ENCODE peak calls at places on chromosome 12, in five cellular contexts. One of them, this sample, is unnamed.

GRCh38 chr12:91037301-91037700 is 20.5 kb downstream of the KERA start:
- DNase-seq in NCI-H2081: no peak
- DNase-seq in Peyer's patch: no peak
- DNase-seq in CD4-positive, CD25-positive, alpha-beta regulatory T cell: no peak
- DNase-seq in stimulated activated CD4-positive, alpha-beta T cell treated with anti-CD3 and anti-CD28 coated beads, Interleukin-2, amount 100 ng/mL, for 24 hours: no peak
- DNase-seq in this sample: no peak

GRCh38 chr12:126432780-126433179 is 1367.5 kb downstream of the AACS start:
- DNase-seq in NCI-H2081: no peak
- DNase-seq in Peyer's patch: no peak
- DNase-seq in CD4-positive, CD25-positive, alpha-beta regulatory T cell: no peak
- DNase-seq in stimulated activated CD4-positive, alpha-beta T cell treated with anti-CD3 and anti-CD28 coated beads, Interleukin-2, amount 100 ng/mL, for 24 hours: no peak
- DNase-seq in this sample: no peak

GRCh38 chr12:62866451-62867082 is 68.4 kb downstream of the PPM1H start:
- DNase-seq in NCI-H2081: no peak
- DNase-seq in Peyer's patch: no peak
- DNase-seq in CD4-positive, CD25-positive, alpha-beta regulatory T cell: no peak
- DNase-seq in stimulated activated CD4-positive, alpha-beta T cell treated with anti-CD3 and anti-CD28 coated beads, Interleukin-2, amount 100 ng/mL, for 24 hours: no peak
- DNase-seq in this sample: peak; percentile 22

GRCh38 chr12:62006076-62006732 is 254.0 kb upstream of the USP15 start:
- DNase-seq in NCI-H2081: peak; percentile 14
- DNase-seq in Peyer's patch: no peak
- DNase-seq in CD4-positive, CD25-positive, alpha-beta regulatory T cell: peak; percentile 26
- DNase-seq in stimulated activated CD4-positive, alpha-beta T cell treated with anti-CD3 and anti-CD28 coated beads, Interleukin-2, amount 100 ng/mL, for 24 hours: peak; percentile 9
- DNase-seq in this sample: peak; percentile 1

GRCh38 chr12:107396991-107397390 is 288.6 kb upstream of the PWP1 start:
- DNase-seq in NCI-H2081: no peak
- DNase-seq in Peyer's patch: no peak
- DNase-seq in CD4-positive, CD25-positive, alpha-beta regulatory T cell: no peak
- DNase-seq in stimulated activated CD4-positive, alpha-beta T cell treated with anti-CD3 and anti-CD28 coated beads, Interleukin-2, amount 100 ng/mL, for 24 hours: no peak
- DNase-seq in this sample: no peak

GRCh38 chr12:25236190-25236589 is 14.5 kb downstream of the KRAS start:
- DNase-seq in NCI-H2081: no peak
- DNase-seq in Peyer's patch: no peak
- DNase-seq in CD4-positive, CD25-positive, alpha-beta regulatory T cell: no peak
- DNase-seq in stimulated activated CD4-positive, alpha-beta T cell treated with anti-CD3 and anti-CD28 coated beads, Interleukin-2, amount 100 ng/mL, for 24 hours: no peak
- DNase-seq in this sample: no peak

GRCh38 chr12:50050410-50051280 is 6.8 kb upstream of the ASIC1 start:
- DNase-seq in NCI-H2081: no peak
- DNase-seq in Peyer's patch: no peak
- DNase-seq in CD4-positive, CD25-positive, alpha-beta regulatory T cell: no peak
- DNase-seq in stimulated activated CD4-positive, alpha-beta T cell treated with anti-CD3 and anti-CD28 coated beads, Interleukin-2, amount 100 ng/mL, for 24 hours: no peak
- DNase-seq in this sample: no peak

GRCh38 chr12:6106208-6106607 is 18.3 kb downstream of the VWF start:
- DNase-seq in NCI-H2081: no peak
- DNase-seq in Peyer's patch: no peak
- DNase-seq in CD4-positive, CD25-positive, alpha-beta regulatory T cell: no peak
- DNase-seq in stimulated activated CD4-positive, alpha-beta T cell treated with anti-CD3 and anti-CD28 coated beads, Interleukin-2, amount 100 ng/mL, for 24 hours: no peak
- DNase-seq in this sample: no peak

GRCh38 chr12:31928246-31929139 is 30.7 kb upstream of the RESF1 start:
- DNase-seq in NCI-H2081: no peak
- DNase-seq in Peyer's patch: no peak
- DNase-seq in CD4-positive, CD25-positive, alpha-beta regulatory T cell: peak; percentile 38
- DNase-seq in stimulated activated CD4-positive, alpha-beta T cell treated with anti-CD3 and anti-CD28 coated beads, Interleukin-2, amount 100 ng/mL, for 24 hours: peak; percentile 22
- DNase-seq in this sample: no peak

GRCh38 chr12:53058674-53059433 is 9.0 kb downstream of the TNS2 start:
- DNase-seq in NCI-H2081: no peak
- DNase-seq in Peyer's patch: peak; percentile 44
- DNase-seq in CD4-positive, CD25-positive, alpha-beta regulatory T cell: no peak
- DNase-seq in stimulated activated CD4-positive, alpha-beta T cell treated with anti-CD3 and anti-CD28 coated beads, Interleukin-2, amount 100 ng/mL, for 24 hours: no peak
- DNase-seq in this sample: no peak

GRCh38 chr12:16763901-16764300 is 157.9 kb upstream of the LMO3 start:
- DNase-seq in NCI-H2081: no peak
- DNase-seq in Peyer's patch: no peak
- DNase-seq in CD4-positive, CD25-positive, alpha-beta regulatory T cell: no peak
- DNase-seq in stimulated activated CD4-positive, alpha-beta T cell treated with anti-CD3 and anti-CD28 coated beads, Interleukin-2, amount 100 ng/mL, for 24 hours: no peak
- DNase-seq in this sample: no peak

GRCh38 chr12:130634866-130635265 is 81.2 kb downstream of the RIMBP2 start:
- DNase-seq in NCI-H2081: no peak
- DNase-seq in Peyer's patch: no peak
- DNase-seq in CD4-positive, CD25-positive, alpha-beta regulatory T cell: no peak
- DNase-seq in stimulated activated CD4-positive, alpha-beta T cell treated with anti-CD3 and anti-CD28 coated beads, Interleukin-2, amount 100 ng/mL, for 24 hours: no peak
- DNase-seq in this sample: no peak

GRCh38 chr12:123997908-123998307 is 24.9 kb downstream of the ZNF664 start:
- DNase-seq in NCI-H2081: no peak
- DNase-seq in Peyer's patch: no peak
- DNase-seq in CD4-positive, CD25-positive, alpha-beta regulatory T cell: no peak
- DNase-seq in stimulated activated CD4-positive, alpha-beta T cell treated with anti-CD3 and anti-CD28 coated beads, Interleukin-2, amount 100 ng/mL, for 24 hours: no peak
- DNase-seq in this sample: no peak

GRCh38 chr12:41011939-41012338 is 176.2 kb upstream of the PDZRN4 start:
- DNase-seq in NCI-H2081: no peak
- DNase-seq in Peyer's patch: no peak
- DNase-seq in CD4-positive, CD25-positive, alpha-beta regulatory T cell: no peak
- DNase-seq in stimulated activated CD4-positive, alpha-beta T cell treated with anti-CD3 and anti-CD28 coated beads, Interleukin-2, amount 100 ng/mL, for 24 hours: no peak
- DNase-seq in this sample: no peak

GRCh38 chr12:104360988-104361707 is 57.6 kb downstream of the EID3 start:
- DNase-seq in NCI-H2081: no peak
- DNase-seq in Peyer's patch: no peak
- DNase-seq in CD4-positive, CD25-positive, alpha-beta regulatory T cell: no peak
- DNase-seq in stimulated activated CD4-positive, alpha-beta T cell treated with anti-CD3 and anti-CD28 coated beads, Interleukin-2, amount 100 ng/mL, for 24 hours: no peak
- DNase-seq in this sample: peak; percentile 37

GRCh38 chr12:132520421-132521199 is 30.7 kb downstream of the FBRSL1 start:
- DNase-seq in NCI-H2081: no peak
- DNase-seq in Peyer's patch: no peak
- DNase-seq in CD4-positive, CD25-positive, alpha-beta regulatory T cell: no peak
- DNase-seq in stimulated activated CD4-positive, alpha-beta T cell treated with anti-CD3 and anti-CD28 coated beads, Interleukin-2, amount 100 ng/mL, for 24 hours: no peak
- DNase-seq in this sample: no peak